ENCODE peak calls at places on chromosomes 11 and 22, in eight cellular contexts. X, M, S, G, O, T, F and J are unnamed samples.

GRCh38 chr11:68010058-68011041 is at the start of gene ALDH3B1:
- DNase-seq in M (peak; percentile 58), T (peak; percentile 74), G (no peak), X (peak; percentile 91), S (no peak), O (peak; percentile 71), F (peak; percentile 97), J (peak; percentile 85)

GRCh38 chr11:79949574-79949973 is 508.7 kb upstream of the TENM4 start:
- DNase-seq in T (no peak), X (no peak), S (no peak), O (no peak), G (no peak), F (no peak), M (no peak), J (no peak)

GRCh38 chr11:131386408-131386807 is 16.0 kb downstream of the NTM start:
- DNase-seq in T (no peak), S (no peak), G (no peak), F (no peak), M (no peak), X (no peak), O (no peak), J (no peak)

GRCh38 chr22:42928969-42929837 is 72.1 kb upstream of the ARFGAP3 start:
- DNase-seq in T (no peak), S (no peak), M (no peak), O (no peak), F (no peak), X (no peak), G (no peak), J (peak; percentile 65)

GRCh38 chr11:124751391-124751740 is 689 bp downstream of the VSIG2 start:
- DNase-seq in X (no peak), M (no peak), O (no peak), G (no peak), F (no peak), S (no peak), T (no peak), J (no peak)

GRCh38 chr11:46896719-46897406 is 21.5 kb downstream of the LRP4 start:
- DNase-seq in O (peak; percentile 54), S (no peak), G (no peak), M (no peak), F (peak; percentile 68), X (peak; percentile 40), T (no peak), J (no peak)

GRCh38 chr22:24304067-24304675 is 33.5 kb downstream of the SPECC1L start:
- DNase-seq in O (no peak), T (no peak), S (no peak), M (no peak), F (no peak), X (no peak), G (no peak), J (no peak)

GRCh38 chr11:11076879-11077278 is 219.0 kb upstream of the ZBED5 start:
- DNase-seq in S (no peak), T (no peak), F (no peak), M (no peak), O (no peak), X (no peak), G (no peak), J (no peak)

GRCh38 chr22:46766611-46767010 is 4.2 kb downstream of the TBC1D22A start:
- DNase-seq in F (no peak), O (no peak), T (no peak), S (no peak), G (no peak), X (no peak), M (no peak), J (no peak)

GRCh38 chr22:46649176-46650077 is 29.2 kb downstream of the GRAMD4 start:
- DNase-seq in X (peak; percentile 95), M (no peak), T (no peak), G (no peak), O (no peak), S (no peak), F (peak; percentile 93), J (no peak)

GRCh38 chr11:70420008-70420464 is 21.7 kb downstream of the CTTN start:
- DNase-seq in G (no peak), M (no peak), X (peak; percentile 12), T (no peak), O (no peak), F (no peak), S (no peak), J (no peak)

GRCh38 chr11:35307221-35307621 is 112.1 kb downstream of the SLC1A2 start:
- DNase-seq in O (no peak), S (no peak), G (no peak), M (no peak), X (no peak), T (no peak), F (no peak), J (no peak)

GRCh38 chr11:102583437-102583836 is 41.7 kb downstream of the MMP20 start:
- DNase-seq in T (no peak), F (no peak), O (no peak), G (no peak), S (no peak), X (no peak), M (no peak), J (no peak)

GRCh38 chr11:106917973-106918372 is 100.3 kb downstream of the GUCY1A2 start:
- DNase-seq in O (peak; percentile 63), M (no peak), F (no peak), T (no peak), G (no peak), X (peak; percentile 2), S (no peak), J (no peak)

GRCh38 chr11:14578551-14578956 is 58.4 kb upstream of the PSMA1 start:
- DNase-seq in S (peak; percentile 88), T (no peak), M (no peak), G (peak; percentile 57), F (peak; percentile 27), X (peak; percentile 64), O (peak; percentile 70), J (no peak)

GRCh38 chr22:22196018-22196533 is 48.5 kb upstream of the VPREB1 start:
- DNase-seq in M (no peak), F (no peak), X (no peak), T (no peak), G (no peak), O (no peak), S (no peak), J (no peak)

GRCh38 chr11:102833731-102834130 is 9.7 kb downstream of the MMP3 start:
- DNase-seq in G (no peak), T (no peak), X (no peak), M (no peak), O (no peak), S (no peak), F (no peak), J (no peak)

GRCh38 chr11:27120211-27120610 is 79.6 kb downstream of the BBOX1 start:
- DNase-seq in M (no peak), S (no peak), G (no peak), O (no peak), F (no peak), T (no peak), X (peak; percentile 20), J (no peak)

GRCh38 chr22:48253136-48253535 is 1490.7 kb downstream of the TBC1D22A start:
- DNase-seq in X (no peak), G (no peak), O (no peak), S (no peak), T (no peak), M (no peak), F (no peak), J (no peak)
- H3K27ac ChIP-seq in X (no peak overlapping the region), G (no peak overlapping the region), O (no peak overlapping the region), S (no peak overlapping the region), T (no peak overlapping the region), M (no peak overlapping the region), F (no peak overlapping the region), J (no peak overlapping the region)

GRCh38 chr11:33319965-33320813 is 63.0 kb downstream of the HIPK3 start:
- DNase-seq in F (no peak), X (no peak), M (no peak), T (no peak), O (peak; percentile 27), S (no peak), G (no peak), J (no peak)

GRCh38 chr11:33323421-33323820 is 66.2 kb downstream of the HIPK3 start:
- DNase-seq in O (no peak), T (no peak), F (no peak), G (no peak), X (no peak), S (no peak), M (no peak), J (no peak)

GRCh38 chr11:33324211-33324985 is 67.2 kb downstream of the HIPK3 start:
- DNase-seq in G (no peak), X (no peak), M (no peak), O (no peak), F (no peak), S (no peak), T (no peak), J (no peak)

GRCh38 chr11:33320814-33321330 is 63.7 kb downstream of the HIPK3 start:
- DNase-seq in O (peak; percentile 46), M (no peak), F (no peak), T (no peak), G (no peak), S (no peak), X (no peak), J (no peak)

DNA sequence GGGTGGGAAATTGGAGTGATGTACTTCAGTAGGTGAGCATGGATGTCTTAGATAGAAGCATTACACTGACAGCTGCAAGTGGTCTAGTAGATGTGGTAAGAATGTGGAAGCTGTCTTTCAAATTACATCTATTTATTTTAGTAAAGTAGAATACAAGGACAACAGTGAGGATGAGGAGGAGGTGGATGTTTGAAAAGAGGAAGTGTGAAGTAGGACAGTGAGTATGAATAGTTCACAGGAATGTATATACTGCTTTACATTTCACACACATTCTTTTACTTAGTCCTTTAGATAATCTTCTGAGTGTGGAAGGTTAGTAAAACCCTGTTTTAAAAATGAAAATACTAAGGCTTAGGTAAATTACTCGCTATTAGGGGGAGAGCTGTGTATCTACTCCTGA is 64.3 kb downstream of the HIPK3 start:
- DNase-seq in T (no peak), S (no peak), X (no peak), G (no peak), M (no peak), O (no peak), F (no peak), J (no peak)
- H3K27ac ChIP-seq in T (no peak overlapping the region), S (no peak overlapping the region), X (no peak overlapping the region), G (no peak overlapping the region), M (no peak overlapping the region), O (no peak overlapping the region), F (no peak overlapping the region), J (no peak overlapping the region)

DNA sequence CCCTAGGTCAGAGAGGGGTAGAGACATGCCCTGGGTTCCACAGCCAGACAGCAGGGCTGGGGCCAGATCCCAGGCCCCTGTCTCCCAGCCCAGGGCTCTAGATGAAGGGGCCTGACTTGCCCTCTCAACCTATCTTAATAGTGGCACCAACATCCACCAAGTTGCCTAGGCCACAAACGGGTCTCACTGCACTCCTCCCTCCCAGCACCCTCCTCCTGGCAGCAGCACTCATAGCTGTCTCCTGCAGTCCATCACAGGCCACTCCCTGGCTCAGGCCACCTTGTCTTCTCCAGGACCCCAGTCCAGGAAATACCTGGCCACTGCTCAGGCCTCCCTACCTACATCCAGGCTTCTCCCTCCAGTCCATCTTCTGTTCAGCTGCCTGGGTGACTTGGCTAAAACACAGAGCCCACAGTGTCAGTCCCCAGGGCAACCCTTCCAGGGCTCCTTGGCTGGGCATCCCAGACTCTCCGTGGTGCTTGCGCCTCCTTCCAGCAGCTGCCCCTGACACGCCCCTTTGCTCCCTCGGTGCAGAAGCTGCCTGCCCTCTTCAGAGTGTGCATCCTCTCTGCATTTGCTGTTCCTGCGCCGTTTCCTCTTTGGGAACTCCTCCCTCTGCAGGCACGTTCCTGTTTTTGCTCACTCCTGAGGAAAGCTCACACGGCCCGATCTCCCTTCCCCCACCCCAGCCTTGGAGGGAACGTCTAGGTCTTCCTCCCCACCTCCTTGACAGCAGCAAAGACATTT is 40.5 kb downstream of the LRRC32 start:
- DNase-seq in O (no peak), X (peak; percentile 58), S (no peak), M (no peak), F (no peak), G (no peak), T (peak; percentile 51), J (no peak)
- H3K27ac ChIP-seq in O (no peak overlapping the region), X (peak overlapping the region; percentile 79), S (peak overlapping the region; percentile 77), M (peak overlapping the region; percentile 80), F (no peak overlapping the region), G (no peak overlapping the region), T (peak overlapping the region; percentile 92), J (peak overlapping the region; percentile 91)

GRCh38 chr11:129945377-129945776 is 50.0 kb upstream of the NFRKB start:
- DNase-seq in X (no peak), F (no peak), S (no peak), T (no peak), O (no peak), G (no peak), M (no peak), J (no peak)
- H3K27ac ChIP-seq in X (no peak overlapping the region), F (no peak overlapping the region), S (no peak overlapping the region), T (no peak overlapping the region), O (no peak overlapping the region), G (no peak overlapping the region), M (no peak overlapping the region), J (no peak overlapping the region)